ENCODE peak calls at places on chromosomes 16 and 17, in five cellular contexts. J is IMR-90, C is mesendoderm, P is neuronal stem cell, U is H1. E is an unnamed sample.
A peak's percentile ranks its signal among the peaks of the same experiment; 100 is the strongest.

GRCh38 chr16:369866-370436 is 387 bp downstream of the MRPL28 start:
- DNase-seq in U (no peak), P (no peak), J (no peak), C (peak; percentile 60), E (no peak)

GRCh38 chr16:363110-364090 is 6.9 kb downstream of the MRPL28 start:
- DNase-seq in U (no peak), P (no peak), J (no peak), C (no peak), E (no peak)

GRCh38 chr17:27751622-27752490 is 48.5 kb downstream of the NOS2 start:
- DNase-seq in U (no peak), J (no peak), P (no peak), C (no peak), E (no peak)

GRCh38 chr16:85947511-85948509 is 48.8 kb downstream of the IRF8 start:
- DNase-seq in U (no peak), P (no peak), J (no peak), C (no peak), E (no peak)

GRCh38 chr17:12736526-12736925 is 52.8 kb upstream of the ARHGAP44 start:
- DNase-seq in J (peak; percentile 25), U (no peak), P (no peak), C (no peak), E (no peak)

GRCh38 chr16:65532846-65533245 is 411.0 kb upstream of the CDH11 start:
- DNase-seq in U (no peak), P (no peak), C (no peak), J (no peak), E (no peak)

GRCh38 chr17:78237403-78238012 is 6.1 kb downstream of the TMEM235 start:
- DNase-seq in C (no peak), P (no peak), J (no peak), U (no peak), E (no peak)

GRCh38 chr17:20276430-20276829 is 190.9 kb downstream of the LGALS9B start:
- DNase-seq in J (peak; percentile 8), U (no peak), P (no peak), C (no peak), E (peak; percentile 33)

GRCh38 chr17:28471531-28472342 is 1.7 kb upstream of the SLC13A2 start:
- DNase-seq in U (no peak), J (no peak), P (no peak), C (peak; percentile 40), E (no peak)

GRCh38 chr16:3727806-3728381 is 10.6 kb upstream of the TRAP1 start:
- DNase-seq in P (no peak), J (no peak), C (no peak), U (no peak), E (no peak)

GRCh38 chr17:68087851-68088250 is 52.3 kb downstream of the KPNA2 start:
- DNase-seq in P (no peak), C (no peak), U (no peak), J (no peak), E (no peak)

GRCh38 chr16:31505483-31505882 is 2.7 kb downstream of the RUSF1 start:
- DNase-seq in C (no peak), J (no peak), U (no peak), P (no peak), E (no peak)

GRCh38 chr16:11669380-11670146 is 1.3 kb downstream of the SNN start:
- DNase-seq in U (no peak), J (peak; percentile 16), C (peak; percentile 54), P (no peak), E (peak; percentile 54)
- H3K9ac ChIP-seq in U (no peak overlapping the region), J (peak overlapping the region; percentile 57), C (peak overlapping the region; percentile 93), P (peak overlapping the region; percentile 100), E (peak overlapping the region; percentile 84)

GRCh38 chr17:63838586-63839184 is 3.8 kb downstream of the SMARCD2 start:
- DNase-seq in J (peak; percentile 45), U (no peak), P (no peak), C (peak; percentile 35), E (peak; percentile 20)
- H3K4me3 ChIP-seq in J (no peak overlapping the region), U (peak overlapping the region; percentile 19), P (no peak overlapping the region), C (no peak overlapping the region), E (peak overlapping the region; percentile 60)

GRCh38 chr17:48908853-48909394 is 717 bp downstream of the UBE2Z start:
- DNase-seq in C (peak; percentile 97), U (peak; percentile 88), P (peak; percentile 89), J (peak; percentile 85), E (peak; percentile 90)
- H2BK15ac ChIP-seq in C (no peak overlapping the region), U (no peak overlapping the region), P (peak overlapping the region; percentile 84), J (no peak overlapping the region), E (peak overlapping the region; percentile 94)

DNA sequence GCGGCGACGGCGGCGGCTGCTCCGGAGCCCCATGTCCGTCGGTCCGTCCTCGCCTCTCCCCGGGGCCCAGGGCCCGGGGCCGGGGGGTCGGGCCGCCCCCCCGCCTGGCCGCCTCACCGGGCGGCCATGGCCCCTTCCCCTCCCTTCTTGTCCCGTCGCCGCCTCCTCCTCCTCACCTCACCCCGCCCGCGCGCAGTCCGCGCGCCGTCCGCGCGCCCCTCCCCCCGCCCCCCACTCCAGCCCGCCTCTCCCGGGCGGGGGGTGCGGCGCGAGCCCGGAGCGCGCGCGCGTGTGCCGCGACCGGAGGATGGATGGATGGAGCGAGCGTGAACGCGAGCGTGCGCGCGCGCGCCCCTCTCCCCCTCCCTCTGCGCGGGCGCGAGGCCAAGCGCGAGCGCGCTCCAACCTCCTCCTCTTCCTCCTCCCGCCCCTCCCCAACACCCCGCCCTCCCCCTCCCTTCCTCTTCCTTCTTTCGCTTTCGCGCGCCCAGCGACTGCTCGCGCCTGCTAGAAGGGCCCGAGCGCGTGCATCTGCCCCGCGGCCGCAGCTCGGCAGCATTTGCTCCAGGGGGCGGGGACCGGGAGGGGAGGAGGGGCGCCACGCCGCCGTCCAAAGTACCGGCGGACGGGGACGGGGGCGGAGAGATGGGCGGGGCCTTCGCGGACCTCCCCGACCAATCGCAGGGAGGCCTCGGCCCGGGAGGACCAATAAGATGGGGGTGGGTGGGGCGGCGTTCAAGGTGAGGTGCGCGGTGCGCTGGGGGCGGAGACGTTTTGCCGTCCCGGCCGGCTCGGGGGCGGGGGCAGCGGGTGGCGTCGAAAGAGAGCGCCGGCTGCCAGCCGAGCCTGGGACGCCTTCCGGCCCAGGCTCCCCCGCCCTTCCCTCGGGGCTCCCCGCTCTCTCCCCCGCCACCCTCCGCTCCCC is at the start of gene ATXN7L3:
- DNase-seq in J (peak; percentile 97), U (peak; percentile 92), P (peak; percentile 97), C (peak; percentile 99), E (peak; percentile 98)
- H3K9ac ChIP-seq in J (peak within 1 kb of the TSS; percentile 94), U (peak within 1 kb of the TSS; percentile 77), P (peak within 1 kb of the TSS; percentile 92), C (peak within 1 kb of the TSS; percentile 97), E (peak within 1 kb of the TSS; percentile 95)

DNA sequence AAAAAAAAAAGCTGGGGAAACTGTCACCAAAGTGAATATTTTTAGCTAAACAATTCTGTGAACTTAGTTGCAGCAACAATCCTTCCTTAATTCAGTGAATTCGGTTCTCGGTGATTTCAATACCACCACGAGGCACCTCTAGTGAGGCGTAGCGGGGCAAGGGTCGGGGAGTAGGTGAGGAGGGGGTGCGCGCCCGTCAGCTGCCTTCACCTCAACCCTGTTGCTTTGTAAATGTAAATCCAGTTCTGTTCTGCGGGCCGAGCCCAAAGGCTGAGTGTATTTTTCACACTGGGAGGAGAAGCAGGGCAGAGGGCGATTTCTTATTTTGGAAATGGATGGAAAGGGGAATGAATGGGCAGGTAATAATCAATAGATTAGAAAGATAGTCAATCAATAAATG is 17.4 kb downstream of the SALL1 start:
- DNase-seq in C (peak; percentile 31), U (no peak), J (no peak), P (no peak), E (no peak)
- H3K4me3 ChIP-seq in C (no peak overlapping the region), U (peak overlapping the region; percentile 64), J (no peak overlapping the region), P (no peak overlapping the region), E (no peak overlapping the region)